ENCODE peak calls at places on chromosomes 3 and 15, in five cellular contexts. T is A549; Q is AG09319; A is CD4-positive, alpha-beta T cell; W is AG10803. L is an unnamed sample.

GRCh38 chr3:112582242-112582874 is 20.5 kb downstream of the SLC35A5 start:
- DNase-seq in T (peak; percentile 77), Q (no peak), A (peak; percentile 2), W (peak; percentile 81), L (no peak)

GRCh38 chr3:38960953-38961622 is 90.7 kb downstream of the SCN11A start:
- DNase-seq in T (peak; percentile 60), Q (no peak), A (no peak), W (peak; percentile 54), L (peak; percentile 55)

GRCh38 chr3:31427623-31428022 is 105.1 kb upstream of the STT3B start:
- DNase-seq in T (no peak), Q (no peak), A (no peak), W (no peak), L (no peak)

GRCh38 chr15:90394702-90395442 is 6.8 kb downstream of the IQGAP1 start:
- DNase-seq in T (no peak), Q (no peak), A (no peak), W (no peak), L (no peak)

GRCh38 chr15:101427606-101428487 is 61.7 kb downstream of the PCSK6 start:
- DNase-seq in T (no peak), Q (no peak), A (no peak), W (no peak), L (no peak)

GRCh38 chr3:79810101-79810500 is 42.3 kb upstream of the ROBO1 start:
- DNase-seq in T (no peak), Q (no peak), A (no peak), W (no peak), L (no peak)

GRCh38 chr3:187746479-187747335 is 1.4 kb upstream of the BCL6 start:
- DNase-seq in T (no peak), Q (no peak), A (no peak), W (peak; percentile 59), L (no peak)

GRCh38 chr3:69143055-69143454 is 20.7 kb upstream of the LMOD3 start:
- DNase-seq in T (no peak), Q (no peak), A (no peak), W (no peak), L (no peak)

GRCh38 chr3:126315916-126316514 is 41.2 kb downstream of the KLF15 start:
- DNase-seq in T (no peak), Q (no peak), A (no peak), W (no peak), L (no peak)

GRCh38 chr15:51205050-51205707 is 110.5 kb upstream of the TNFAIP8L3 start:
- DNase-seq in T (no peak), Q (no peak), A (no peak), W (no peak), L (no peak)

GRCh38 chr15:85621096-85621495 is 173.6 kb downstream of the KLHL25 start:
- DNase-seq in T (no peak), Q (no peak), A (peak; percentile 13), W (peak; percentile 70), L (no peak)

GRCh38 chr3:87186631-87187159 is 40.4 kb upstream of the CHMP2B start:
- DNase-seq in T (no peak), Q (no peak), A (no peak), W (no peak), L (no peak)

GRCh38 chr3:67637255-67637900 is 17.0 kb downstream of the SUCLG2 start:
- DNase-seq in T (no peak), Q (no peak), A (no peak), W (no peak), L (no peak)

GRCh38 chr15:62452016-62452415 is 286.9 kb upstream of the C2CD4B start:
- DNase-seq in T (no peak), Q (no peak), A (no peak), W (no peak), L (no peak)

GRCh38 chr3:135887220-135887619 is 78.3 kb upstream of the PPP2R3A start:
- DNase-seq in T (no peak), Q (no peak), A (no peak), W (peak; percentile 63), L (no peak)

GRCh38 chr15:74144153-74144775 is 13.9 kb downstream of the ISLR2 start:
- DNase-seq in T (peak; percentile 68), Q (no peak), A (no peak), W (no peak), L (no peak)

GRCh38 chr15:38071211-38071972 is 137.0 kb downstream of the TMCO5A start:
- DNase-seq in T (no peak), Q (no peak), A (no peak), W (no peak), L (no peak)

GRCh38 chr3:126083511-126083912 is 412 bp downstream of the SLC41A3 start:
- DNase-seq in T (peak; percentile 40), Q (no peak), A (no peak), W (peak; percentile 22), L (no peak)

GRCh38 chr15:98620020-98620419 is 28.3 kb upstream of the IGF1R start:
- DNase-seq in T (no peak), Q (no peak), A (no peak), W (no peak), L (no peak)

GRCh38 chr15:81391657-81392056 is 17.6 kb upstream of the TMC3 start:
- DNase-seq in T (no peak), Q (no peak), A (no peak), W (no peak), L (no peak)

GRCh38 chr3:138493804-138494606 is 59.6 kb downstream of the ESYT3 start:
- DNase-seq in T (peak; percentile 54), Q (peak; percentile 37), A (no peak), W (peak; percentile 86), L (no peak)

GRCh38 chr3:57110214-57110613 is 49.8 kb downstream of the SPATA12 start:
- DNase-seq in T (no peak), Q (no peak), A (no peak), W (no peak), L (no peak)

GRCh38 chr3:57110797-57111196 is 50.3 kb downstream of the SPATA12 start:
- DNase-seq in T (no peak), Q (no peak), A (no peak), W (no peak), L (no peak)

GRCh38 chr3:57109437-57110199 is 49.2 kb downstream of the SPATA12 start:
- DNase-seq in T (no peak), Q (no peak), A (no peak), W (no peak), L (no peak)

GRCh38 chr3:57108684-57109083 is 48.2 kb downstream of the SPATA12 start:
- DNase-seq in T (no peak), Q (no peak), A (no peak), W (no peak), L (no peak)

GRCh38 chr3:57112206-57112605 is 51.7 kb downstream of the SPATA12 start:
- DNase-seq in T (peak; percentile 23), Q (no peak), A (no peak), W (no peak), L (no peak)
- TF ChIP-seq CTCF in T (no peak), Q (peak; percentile 7), A (no peak), W (peak; percentile 21), L (peak; percentile 31)

GRCh38 chr15:45112143-45112591 is 1.8 kb downstream of the DUOX2 start:
- DNase-seq in T (no peak), Q (no peak), A (no peak), W (no peak), L (no peak)

GRCh38 chr15:45111390-45112142 is 2.4 kb downstream of the DUOX2 start:
- DNase-seq in T (no peak), Q (no peak), A (no peak), W (no peak), L (no peak)

GRCh38 chr15:45112592-45113379 is 1.2 kb downstream of the DUOX2 start:
- DNase-seq in T (no peak), Q (no peak), A (no peak), W (no peak), L (no peak)

GRCh38 chr15:45107941-45108630 is 5.9 kb downstream of the DUOX2 start:
- DNase-seq in T (no peak), Q (no peak), A (no peak), W (no peak), L (no peak)

GRCh38 chr15:45110256-45110820 is 3.6 kb downstream of the DUOX2 start:
- DNase-seq in T (no peak), Q (no peak), A (no peak), W (no peak), L (no peak)
- TF ChIP-seq CTCF in T (no peak), Q (no peak), A (no peak), W (peak; percentile 11), L (no peak)

GRCh38 chr15:41494190-41494921 is 682 bp downstream of the ITPKA start:
- DNase-seq in T (peak; percentile 18), Q (no peak), A (peak; percentile 37), W (no peak), L (peak; percentile 77)
- TF ChIP-seq CTCF in T (no peak), Q (no peak), A (no peak), W (no peak), L (no peak)

GRCh38 chr15:59656935-59657634 is at the start of gene GTF2A2:
- DNase-seq in T (peak; percentile 95), Q (peak; percentile 77), A (peak; percentile 89), W (peak; percentile 90), L (peak; percentile 95)
- TF ChIP-seq CTCF in T (no peak), Q (no peak), A (no peak), W (no peak), L (no peak)

GRCh38 chr15:33698128-33698527 is 270.2 kb upstream of the CHRM5 start:
- DNase-seq in T (no peak), Q (no peak), A (no peak), W (no peak), L (no peak)

GRCh38 chr15:33699691-33700447 is 268.4 kb upstream of the CHRM5 start:
- DNase-seq in T (peak; percentile 53), Q (no peak), A (no peak), W (peak; percentile 10), L (no peak)

GRCh38 chr15:33699145-33699544 is 269.2 kb upstream of the CHRM5 start:
- DNase-seq in T (no peak), Q (no peak), A (no peak), W (no peak), L (no peak)

GRCh38 chr15:33700695-33701303 is 267.5 kb upstream of the CHRM5 start:
- DNase-seq in T (peak; percentile 85), Q (peak; percentile 47), A (peak; percentile 43), W (peak; percentile 72), L (peak; percentile 66)

GRCh38 chr15:33701304-33701696 is 267.0 kb upstream of the CHRM5 start:
- DNase-seq in T (peak; percentile 22), Q (no peak), A (no peak), W (no peak), L (no peak)
- TF ChIP-seq CTCF in T (no peak), Q (no peak), A (no peak), W (no peak), L (no peak)

L was measured in GM20000.